ENCODE peak calls at places on chromosomes 4 and X, in seven cellular contexts. One of them, this sample, is unnamed.

GRCh38 chrX:38804481-38805293 is 3.4 kb downstream of the MID1IP1 start:
- DNase-seq in NCI-H1417: peak
- DNase-seq in fibroblast of gingiva: peak
- DNase-seq in stimulated activated CD4-positive, alpha-beta T cell treated with anti-CD3 and anti-CD28 coated beads, Interleukin-2, amount 100 ng/mL, for 24 hours: peak
- DNase-seq in upper lobe of right lung: peak
- DNase-seq in GM04503: no peak
- DNase-seq in OCI-LY7: peak
- DNase-seq in this sample: no peak

GRCh38 chr4:147955827-147956565 is 224.1 kb downstream of the ARHGAP10 start:
- DNase-seq in OCI-LY7: no peak
- DNase-seq in upper lobe of right lung: no peak
- DNase-seq in GM04503: no peak
- DNase-seq in stimulated activated CD4-positive, alpha-beta T cell treated with anti-CD3 and anti-CD28 coated beads, Interleukin-2, amount 100 ng/mL, for 24 hours: no peak
- DNase-seq in NCI-H1417: no peak
- DNase-seq in fibroblast of gingiva: no peak
- DNase-seq in this sample: no peak

GRCh38 chrX:3046253-3046909 is 5.1 kb downstream of the ARSF start:
- DNase-seq in NCI-H1417: no peak
- DNase-seq in GM04503: no peak
- DNase-seq in upper lobe of right lung: no peak
- DNase-seq in fibroblast of gingiva: no peak
- DNase-seq in OCI-LY7: no peak
- DNase-seq in stimulated activated CD4-positive, alpha-beta T cell treated with anti-CD3 and anti-CD28 coated beads, Interleukin-2, amount 100 ng/mL, for 24 hours: no peak
- DNase-seq in this sample: no peak

GRCh38 chr4:10117424-10118354 is 1.1 kb upstream of the WDR1 start:
- DNase-seq in NCI-H1417: no peak
- DNase-seq in fibroblast of gingiva: peak
- DNase-seq in GM04503: no peak
- DNase-seq in OCI-LY7: peak
- DNase-seq in stimulated activated CD4-positive, alpha-beta T cell treated with anti-CD3 and anti-CD28 coated beads, Interleukin-2, amount 100 ng/mL, for 24 hours: peak
- DNase-seq in upper lobe of right lung: no peak
- DNase-seq in this sample: no peak

GRCh38 chrX:108177321-108177990 is 85.9 kb downstream of the ATG4A start:
- DNase-seq in NCI-H1417: no peak
- DNase-seq in OCI-LY7: no peak
- DNase-seq in stimulated activated CD4-positive, alpha-beta T cell treated with anti-CD3 and anti-CD28 coated beads, Interleukin-2, amount 100 ng/mL, for 24 hours: no peak
- DNase-seq in GM04503: no peak
- DNase-seq in fibroblast of gingiva: no peak
- DNase-seq in upper lobe of right lung: no peak
- DNase-seq in this sample: no peak

GRCh38 chr4:130639871-130640270 is 1543.9 kb downstream of the C4orf33 start:
- DNase-seq in fibroblast of gingiva: no peak
- DNase-seq in stimulated activated CD4-positive, alpha-beta T cell treated with anti-CD3 and anti-CD28 coated beads, Interleukin-2, amount 100 ng/mL, for 24 hours: no peak
- DNase-seq in OCI-LY7: no peak
- DNase-seq in GM04503: no peak
- DNase-seq in upper lobe of right lung: no peak
- DNase-seq in NCI-H1417: peak
- DNase-seq in this sample: no peak

GRCh38 chr4:138645289-138645688 is 370.3 kb upstream of the NOCT start:
- DNase-seq in stimulated activated CD4-positive, alpha-beta T cell treated with anti-CD3 and anti-CD28 coated beads, Interleukin-2, amount 100 ng/mL, for 24 hours: no peak
- DNase-seq in GM04503: no peak
- DNase-seq in upper lobe of right lung: no peak
- DNase-seq in NCI-H1417: no peak
- DNase-seq in fibroblast of gingiva: no peak
- DNase-seq in OCI-LY7: no peak
- DNase-seq in this sample: no peak

GRCh38 chrX:44698328-44698727 is 145.5 kb upstream of the DUSP21 start:
- DNase-seq in GM04503: no peak
- DNase-seq in NCI-H1417: no peak
- DNase-seq in OCI-LY7: no peak
- DNase-seq in upper lobe of right lung: no peak
- DNase-seq in stimulated activated CD4-positive, alpha-beta T cell treated with anti-CD3 and anti-CD28 coated beads, Interleukin-2, amount 100 ng/mL, for 24 hours: no peak
- DNase-seq in fibroblast of gingiva: no peak
- DNase-seq in this sample: no peak

GRCh38 chr4:83170952-83171399 is 56.4 kb upstream of the PLAC8 start:
- DNase-seq in upper lobe of right lung: no peak
- DNase-seq in fibroblast of gingiva: no peak
- DNase-seq in stimulated activated CD4-positive, alpha-beta T cell treated with anti-CD3 and anti-CD28 coated beads, Interleukin-2, amount 100 ng/mL, for 24 hours: no peak
- DNase-seq in OCI-LY7: no peak
- DNase-seq in GM04503: no peak
- DNase-seq in NCI-H1417: peak
- DNase-seq in this sample: no peak

GRCh38 chrX:4671344-4671743 is 957.9 kb upstream of the PRKX start:
- DNase-seq in stimulated activated CD4-positive, alpha-beta T cell treated with anti-CD3 and anti-CD28 coated beads, Interleukin-2, amount 100 ng/mL, for 24 hours: no peak
- DNase-seq in OCI-LY7: no peak
- DNase-seq in fibroblast of gingiva: no peak
- DNase-seq in NCI-H1417: no peak
- DNase-seq in GM04503: no peak
- DNase-seq in upper lobe of right lung: no peak
- DNase-seq in this sample: no peak

GRCh38 chrX:64394874-64395567 is at the start of gene MTMR8:
- DNase-seq in upper lobe of right lung: peak
- DNase-seq in fibroblast of gingiva: no peak
- DNase-seq in stimulated activated CD4-positive, alpha-beta T cell treated with anti-CD3 and anti-CD28 coated beads, Interleukin-2, amount 100 ng/mL, for 24 hours: peak
- DNase-seq in NCI-H1417: peak
- DNase-seq in OCI-LY7: peak
- DNase-seq in GM04503: no peak
- DNase-seq in this sample: no peak

GRCh38 chrX:23694606-23695005 is 27.3 kb downstream of the PRDX4 start:
- DNase-seq in upper lobe of right lung: no peak
- DNase-seq in GM04503: no peak
- DNase-seq in OCI-LY7: peak
- DNase-seq in fibroblast of gingiva: peak
- DNase-seq in NCI-H1417: peak
- DNase-seq in stimulated activated CD4-positive, alpha-beta T cell treated with anti-CD3 and anti-CD28 coated beads, Interleukin-2, amount 100 ng/mL, for 24 hours: peak
- DNase-seq in this sample: peak

GRCh38 chr4:26909369-26909768 is 48.7 kb downstream of the STIM2 start:
- DNase-seq in GM04503: no peak
- DNase-seq in OCI-LY7: no peak
- DNase-seq in upper lobe of right lung: no peak
- DNase-seq in NCI-H1417: no peak
- DNase-seq in fibroblast of gingiva: no peak
- DNase-seq in stimulated activated CD4-positive, alpha-beta T cell treated with anti-CD3 and anti-CD28 coated beads, Interleukin-2, amount 100 ng/mL, for 24 hours: no peak
- DNase-seq in this sample: no peak

GRCh38 chr4:4427478-4427870 is 40.6 kb downstream of the NSG1 start:
- DNase-seq in GM04503: no peak
- DNase-seq in NCI-H1417: no peak
- DNase-seq in upper lobe of right lung: no peak
- DNase-seq in fibroblast of gingiva: no peak
- DNase-seq in stimulated activated CD4-positive, alpha-beta T cell treated with anti-CD3 and anti-CD28 coated beads, Interleukin-2, amount 100 ng/mL, for 24 hours: no peak
- DNase-seq in OCI-LY7: no peak
- DNase-seq in this sample: no peak

GRCh38 chrX:77014655-77015377 is 432.4 kb upstream of the FGF16 start:
- DNase-seq in stimulated activated CD4-positive, alpha-beta T cell treated with anti-CD3 and anti-CD28 coated beads, Interleukin-2, amount 100 ng/mL, for 24 hours: no peak
- DNase-seq in OCI-LY7: peak
- DNase-seq in upper lobe of right lung: no peak
- DNase-seq in fibroblast of gingiva: no peak
- DNase-seq in NCI-H1417: peak
- DNase-seq in GM04503: no peak
- DNase-seq in this sample: no peak

GRCh38 chrX:29530520-29530919 is 684.8 kb upstream of the MAGEB2 start:
- DNase-seq in OCI-LY7: no peak
- DNase-seq in fibroblast of gingiva: peak
- DNase-seq in GM04503: peak
- DNase-seq in stimulated activated CD4-positive, alpha-beta T cell treated with anti-CD3 and anti-CD28 coated beads, Interleukin-2, amount 100 ng/mL, for 24 hours: no peak
- DNase-seq in NCI-H1417: no peak
- DNase-seq in upper lobe of right lung: no peak
- DNase-seq in this sample: peak

GRCh38 chr4:154332681-154333421 is 158.7 kb downstream of the DCHS2 start:
- DNase-seq in NCI-H1417: no peak
- DNase-seq in stimulated activated CD4-positive, alpha-beta T cell treated with anti-CD3 and anti-CD28 coated beads, Interleukin-2, amount 100 ng/mL, for 24 hours: peak
- DNase-seq in GM04503: no peak
- DNase-seq in fibroblast of gingiva: no peak
- DNase-seq in OCI-LY7: no peak
- DNase-seq in upper lobe of right lung: no peak
- DNase-seq in this sample: no peak

GRCh38 chrX:136065044-136065671 is 79.9 kb downstream of the SLC9A6 start:
- DNase-seq in GM04503: peak
- DNase-seq in NCI-H1417: no peak
- DNase-seq in upper lobe of right lung: no peak
- DNase-seq in fibroblast of gingiva: peak
- DNase-seq in stimulated activated CD4-positive, alpha-beta T cell treated with anti-CD3 and anti-CD28 coated beads, Interleukin-2, amount 100 ng/mL, for 24 hours: no peak
- DNase-seq in OCI-LY7: no peak
- DNase-seq in this sample: no peak

GRCh38 chr4:26609398-26609797 is 25.5 kb downstream of the TBC1D19 start:
- DNase-seq in stimulated activated CD4-positive, alpha-beta T cell treated with anti-CD3 and anti-CD28 coated beads, Interleukin-2, amount 100 ng/mL, for 24 hours: no peak
- DNase-seq in GM04503: no peak
- DNase-seq in OCI-LY7: no peak
- DNase-seq in NCI-H1417: no peak
- DNase-seq in fibroblast of gingiva: no peak
- DNase-seq in upper lobe of right lung: no peak
- DNase-seq in this sample: no peak

GRCh38 chr4:5629542-5629941 is 78.8 kb downstream of the EVC2 start:
- DNase-seq in GM04503: no peak
- DNase-seq in fibroblast of gingiva: no peak
- DNase-seq in NCI-H1417: no peak
- DNase-seq in upper lobe of right lung: no peak
- DNase-seq in OCI-LY7: no peak
- DNase-seq in stimulated activated CD4-positive, alpha-beta T cell treated with anti-CD3 and anti-CD28 coated beads, Interleukin-2, amount 100 ng/mL, for 24 hours: no peak
- DNase-seq in this sample: no peak

GRCh38 chr4:181194096-181194495 is 1049.1 kb upstream of the TENM3 start:
- DNase-seq in stimulated activated CD4-positive, alpha-beta T cell treated with anti-CD3 and anti-CD28 coated beads, Interleukin-2, amount 100 ng/mL, for 24 hours: no peak
- DNase-seq in fibroblast of gingiva: no peak
- DNase-seq in OCI-LY7: no peak
- DNase-seq in upper lobe of right lung: no peak
- DNase-seq in GM04503: no peak
- DNase-seq in NCI-H1417: no peak
- DNase-seq in this sample: no peak

GRCh38 chr4:4759883-4760282 is 99.6 kb upstream of the MSX1 start:
- DNase-seq in OCI-LY7: no peak
- DNase-seq in NCI-H1417: no peak
- DNase-seq in GM04503: no peak
- DNase-seq in stimulated activated CD4-positive, alpha-beta T cell treated with anti-CD3 and anti-CD28 coated beads, Interleukin-2, amount 100 ng/mL, for 24 hours: no peak
- DNase-seq in fibroblast of gingiva: no peak
- DNase-seq in upper lobe of right lung: no peak
- DNase-seq in this sample: no peak

GRCh38 chrX:69503228-69503834 is 795 bp upstream of the NALF2 start:
- DNase-seq in fibroblast of gingiva: no peak
- DNase-seq in OCI-LY7: peak
- DNase-seq in stimulated activated CD4-positive, alpha-beta T cell treated with anti-CD3 and anti-CD28 coated beads, Interleukin-2, amount 100 ng/mL, for 24 hours: no peak
- DNase-seq in upper lobe of right lung: no peak
- DNase-seq in GM04503: no peak
- DNase-seq in NCI-H1417: peak
- DNase-seq in this sample: no peak

GRCh38 chr4:67082746-67083145 is 462.6 kb downstream of the CENPC start:
- DNase-seq in NCI-H1417: no peak
- DNase-seq in GM04503: no peak
- DNase-seq in OCI-LY7: no peak
- DNase-seq in stimulated activated CD4-positive, alpha-beta T cell treated with anti-CD3 and anti-CD28 coated beads, Interleukin-2, amount 100 ng/mL, for 24 hours: no peak
- DNase-seq in fibroblast of gingiva: no peak
- DNase-seq in upper lobe of right lung: no peak
- DNase-seq in this sample: no peak

GRCh38 chr4:181161669-181162068 is 1081.5 kb upstream of the TENM3 start:
- DNase-seq in NCI-H1417: no peak
- DNase-seq in upper lobe of right lung: no peak
- DNase-seq in stimulated activated CD4-positive, alpha-beta T cell treated with anti-CD3 and anti-CD28 coated beads, Interleukin-2, amount 100 ng/mL, for 24 hours: no peak
- DNase-seq in OCI-LY7: no peak
- DNase-seq in fibroblast of gingiva: no peak
- DNase-seq in GM04503: no peak
- DNase-seq in this sample: no peak

GRCh38 chr4:169615467-169616106 is 3.2 kb upstream of the NEK1 start:
- DNase-seq in fibroblast of gingiva: no peak
- DNase-seq in stimulated activated CD4-positive, alpha-beta T cell treated with anti-CD3 and anti-CD28 coated beads, Interleukin-2, amount 100 ng/mL, for 24 hours: no peak
- DNase-seq in upper lobe of right lung: no peak
- DNase-seq in OCI-LY7: no peak
- DNase-seq in NCI-H1417: no peak
- DNase-seq in GM04503: no peak
- DNase-seq in this sample: no peak

GRCh38 chrX:118723376-118723775 is 4.0 kb upstream of the IL13RA1 start:
- DNase-seq in upper lobe of right lung: no peak
- DNase-seq in OCI-LY7: no peak
- DNase-seq in fibroblast of gingiva: no peak
- DNase-seq in stimulated activated CD4-positive, alpha-beta T cell treated with anti-CD3 and anti-CD28 coated beads, Interleukin-2, amount 100 ng/mL, for 24 hours: no peak
- DNase-seq in GM04503: no peak
- DNase-seq in NCI-H1417: no peak
- DNase-seq in this sample: no peak

GRCh38 chr4:6225469-6225868 is 25.1 kb upstream of the JAKMIP1 start:
- DNase-seq in OCI-LY7: peak
- DNase-seq in GM04503: no peak
- DNase-seq in stimulated activated CD4-positive, alpha-beta T cell treated with anti-CD3 and anti-CD28 coated beads, Interleukin-2, amount 100 ng/mL, for 24 hours: no peak
- DNase-seq in NCI-H1417: no peak
- DNase-seq in upper lobe of right lung: peak
- DNase-seq in fibroblast of gingiva: no peak
- DNase-seq in this sample: no peak

This sample was measured in GM04504.